ENCODE peak calls at places on chromosome 1, in four cellular contexts. One of them, this sample, is unnamed.

GRCh38 chr1:210754931-210755670 is 378.8 kb downstream of the KCNH1 start:
- DNase-seq in AG10803: peak; percentile 5
- DNase-seq in RWPE1: peak; percentile 5
- DNase-seq in dorsolateral prefrontal cortex: peak; percentile 39
- DNase-seq in this sample: peak; percentile 50

GRCh38 chr1:65165269-65166002 is 17.4 kb downstream of the AK4 start:
- DNase-seq in AG10803: no peak
- DNase-seq in RWPE1: no peak
- DNase-seq in dorsolateral prefrontal cortex: no peak
- DNase-seq in this sample: no peak

GRCh38 chr1:17762313-17762712 is 7.2 kb downstream of the ACTL8 start:
- DNase-seq in AG10803: no peak
- DNase-seq in dorsolateral prefrontal cortex: no peak
- DNase-seq in RWPE1: no peak
- DNase-seq in this sample: no peak

GRCh38 chr1:41578712-41579335 is 94.3 kb upstream of the EDN2 start:
- DNase-seq in AG10803: peak; percentile 20
- DNase-seq in dorsolateral prefrontal cortex: no peak
- DNase-seq in RWPE1: peak; percentile 17
- DNase-seq in this sample: peak; percentile 30

GRCh38 chr1:10789392-10790154 is 6.9 kb downstream of the CASZ1 start:
- DNase-seq in RWPE1: no peak
- DNase-seq in dorsolateral prefrontal cortex: no peak
- DNase-seq in AG10803: no peak
- DNase-seq in this sample: no peak

GRCh38 chr1:69915347-69915746 is 290.0 kb downstream of the LRRC40 start:
- DNase-seq in dorsolateral prefrontal cortex: no peak
- DNase-seq in RWPE1: no peak
- DNase-seq in AG10803: peak; percentile 85
- DNase-seq in this sample: no peak

GRCh38 chr1:33866286-33866685 is 2.4 kb downstream of the HMGB4 start:
- DNase-seq in dorsolateral prefrontal cortex: no peak
- DNase-seq in RWPE1: no peak
- DNase-seq in AG10803: peak; percentile 73
- DNase-seq in this sample: no peak

GRCh38 chr1:91099746-91100621 is 78.1 kb upstream of the ZNF644 start:
- DNase-seq in AG10803: no peak
- DNase-seq in RWPE1: no peak
- DNase-seq in dorsolateral prefrontal cortex: no peak
- DNase-seq in this sample: peak; percentile 5

GRCh38 chr1:116478621-116479020 is 92.2 kb downstream of the CD58 start:
- DNase-seq in dorsolateral prefrontal cortex: no peak
- DNase-seq in RWPE1: no peak
- DNase-seq in AG10803: no peak
- DNase-seq in this sample: no peak

GRCh38 chr1:112501810-112502641 is 6.7 kb upstream of the WNT2B start:
- DNase-seq in RWPE1: peak; percentile 51
- DNase-seq in dorsolateral prefrontal cortex: peak; percentile 68
- DNase-seq in AG10803: peak; percentile 60
- DNase-seq in this sample: peak; percentile 69

GRCh38 chr1:244218220-244218619 is 167.1 kb downstream of the ZBTB18 start:
- DNase-seq in RWPE1: no peak
- DNase-seq in dorsolateral prefrontal cortex: peak; percentile 87
- DNase-seq in AG10803: no peak
- DNase-seq in this sample: no peak

GRCh38 chr1:53051676-53052075 is 10.3 kb upstream of the PODN start:
- DNase-seq in RWPE1: no peak
- DNase-seq in AG10803: no peak
- DNase-seq in dorsolateral prefrontal cortex: no peak
- DNase-seq in this sample: no peak

GRCh38 chr1:204417231-204417997 is 5.8 kb upstream of the PPP1R15B start:
- DNase-seq in AG10803: peak; percentile 98
- DNase-seq in RWPE1: peak; percentile 97
- DNase-seq in dorsolateral prefrontal cortex: no peak
- DNase-seq in this sample: peak; percentile 100

GRCh38 chr1:235156265-235156664 is 4.8 kb downstream of the RBM34 start:
- DNase-seq in RWPE1: no peak
- DNase-seq in dorsolateral prefrontal cortex: no peak
- DNase-seq in AG10803: no peak
- DNase-seq in this sample: no peak

GRCh38 chr1:230105754-230106625 is 39.0 kb downstream of the GALNT2 start:
- DNase-seq in RWPE1: peak; percentile 75
- DNase-seq in AG10803: peak; percentile 77
- DNase-seq in dorsolateral prefrontal cortex: no peak
- DNase-seq in this sample: peak; percentile 99

GRCh38 chr1:241138248-241138647 is 218.8 kb downstream of the RGS7 start:
- DNase-seq in AG10803: no peak
- DNase-seq in dorsolateral prefrontal cortex: no peak
- DNase-seq in RWPE1: no peak
- DNase-seq in this sample: no peak
- TF ChIP-seq CTCF in AG10803: no peak
- TF ChIP-seq CTCF in dorsolateral prefrontal cortex: no peak
- TF ChIP-seq CTCF in RWPE1: no peak
- TF ChIP-seq CTCF in this sample: no peak

GRCh38 chr1:56806804-56807203 is 12.4 kb downstream of the FYB2 start:
- DNase-seq in dorsolateral prefrontal cortex: no peak
- DNase-seq in AG10803: peak; percentile 59
- DNase-seq in RWPE1: no peak
- DNase-seq in this sample: no peak
- TF ChIP-seq CTCF in dorsolateral prefrontal cortex: no peak
- TF ChIP-seq CTCF in AG10803: peak; percentile 22
- TF ChIP-seq CTCF in RWPE1: no peak
- TF ChIP-seq CTCF in this sample: no peak

DNA sequence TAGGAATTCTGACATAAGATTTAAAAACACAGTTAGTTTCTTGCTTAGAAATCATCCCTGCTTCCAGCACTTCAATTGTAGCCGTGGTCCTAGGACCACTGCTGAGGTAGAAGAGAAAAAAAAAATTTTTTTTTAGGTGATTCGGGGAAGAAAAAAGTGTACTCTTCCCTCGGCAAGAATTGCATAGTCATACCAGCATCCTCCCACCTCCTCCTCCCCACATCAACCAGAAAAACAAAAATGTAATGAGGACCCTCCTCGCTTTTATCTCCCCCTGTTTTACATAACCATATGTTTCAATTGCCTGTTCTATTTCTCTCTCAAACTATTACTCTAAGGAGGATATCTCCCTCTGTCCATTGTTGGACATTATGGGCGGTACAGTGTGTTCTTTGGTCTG is 10.5 kb upstream of the MFSD2A start:
- DNase-seq in AG10803: no peak
- DNase-seq in dorsolateral prefrontal cortex: no peak
- DNase-seq in RWPE1: no peak
- DNase-seq in this sample: no peak
- TF ChIP-seq CTCF in AG10803: no peak
- TF ChIP-seq CTCF in dorsolateral prefrontal cortex: no peak
- TF ChIP-seq CTCF in RWPE1: no peak
- TF ChIP-seq CTCF in this sample: no peak

DNA sequence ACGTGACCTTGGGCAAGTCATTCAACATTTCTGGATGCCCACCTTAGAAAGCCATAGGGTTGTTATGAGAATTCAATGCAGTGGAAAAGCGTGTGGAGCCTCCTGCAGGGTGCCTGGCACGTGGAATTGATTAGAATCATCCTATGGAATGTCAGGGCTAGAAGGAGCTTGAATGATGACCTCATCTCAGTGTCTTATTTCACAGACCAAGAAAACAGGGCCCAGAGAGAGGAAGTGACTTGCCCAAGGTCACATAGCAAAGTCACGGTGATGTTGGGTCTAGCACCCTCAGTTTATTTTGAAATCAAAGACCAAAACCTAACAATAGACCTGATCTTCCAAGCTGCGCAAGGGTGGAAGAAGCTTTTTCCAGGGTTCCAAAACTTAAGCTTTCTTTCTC is 6.0 kb downstream of the TRABD2B start:
- DNase-seq in dorsolateral prefrontal cortex: no peak
- DNase-seq in AG10803: peak; percentile 30
- DNase-seq in RWPE1: peak; percentile 57
- DNase-seq in this sample: peak; percentile 53
- TF ChIP-seq CTCF in dorsolateral prefrontal cortex: no peak
- TF ChIP-seq CTCF in AG10803: no peak
- TF ChIP-seq CTCF in RWPE1: no peak
- TF ChIP-seq CTCF in this sample: no peak

DNA sequence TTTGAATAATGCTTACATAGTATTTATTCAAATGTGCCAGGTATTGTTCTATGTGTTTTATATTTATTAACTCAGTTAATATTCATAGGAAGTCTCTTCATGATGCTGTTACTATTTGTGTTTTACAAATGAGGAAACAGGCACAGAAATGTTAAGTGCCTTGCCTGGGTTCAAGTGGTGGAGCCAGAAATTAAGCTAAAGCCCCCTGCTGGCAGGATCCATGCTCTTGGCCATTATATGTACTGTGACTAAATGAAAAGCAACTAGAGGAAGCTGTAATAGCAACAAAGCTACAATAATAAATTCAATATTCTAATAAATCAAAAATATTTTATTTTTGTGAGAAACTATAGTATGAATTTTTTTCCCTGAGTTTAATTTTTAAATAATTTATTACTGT is 30.0 kb downstream of the IARS2 start:
- DNase-seq in RWPE1: no peak
- DNase-seq in AG10803: no peak
- DNase-seq in dorsolateral prefrontal cortex: no peak
- DNase-seq in this sample: peak; percentile 43
- TF ChIP-seq CTCF in RWPE1: peak; percentile 14
- TF ChIP-seq CTCF in AG10803: no peak
- TF ChIP-seq CTCF in dorsolateral prefrontal cortex: peak; percentile 15
- TF ChIP-seq CTCF in this sample: peak; percentile 39

DNA sequence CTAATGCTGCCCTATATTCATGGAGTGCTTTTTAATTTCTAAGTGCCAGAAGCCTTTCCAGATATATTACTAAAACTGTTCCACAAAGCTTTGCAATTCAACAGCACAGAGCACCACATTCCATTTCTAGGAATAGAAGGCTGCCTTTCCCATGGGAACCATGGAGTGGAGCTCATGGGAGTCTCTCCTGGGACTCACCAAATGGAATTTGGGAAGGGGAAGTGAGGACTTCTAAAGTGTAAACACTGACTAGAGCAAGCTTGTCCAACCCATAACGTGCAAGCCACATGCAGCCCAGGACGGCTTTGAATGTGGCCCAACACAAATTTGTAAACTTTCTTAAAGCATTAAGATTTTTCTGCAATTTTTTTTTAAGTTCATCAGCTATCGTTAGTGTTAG is 190.4 kb upstream of the TNR start:
- DNase-seq in RWPE1: no peak
- DNase-seq in dorsolateral prefrontal cortex: no peak
- DNase-seq in AG10803: peak; percentile 73
- DNase-seq in this sample: peak; percentile 8
- TF ChIP-seq CTCF in RWPE1: no peak
- TF ChIP-seq CTCF in dorsolateral prefrontal cortex: no peak
- TF ChIP-seq CTCF in AG10803: peak; percentile 19
- TF ChIP-seq CTCF in this sample: no peak

GRCh38 chr1:222126052-222126451 is 384.2 kb upstream of the DUSP10 start:
- DNase-seq in AG10803: no peak
- DNase-seq in dorsolateral prefrontal cortex: no peak
- DNase-seq in RWPE1: no peak
- DNase-seq in this sample: no peak

GRCh38 chr1:222127096-222127495 is 385.2 kb upstream of the DUSP10 start:
- DNase-seq in dorsolateral prefrontal cortex: no peak
- DNase-seq in AG10803: no peak
- DNase-seq in RWPE1: no peak
- DNase-seq in this sample: no peak

GRCh38 chr1:222129041-222129440 is 387.2 kb upstream of the DUSP10 start:
- DNase-seq in AG10803: no peak
- DNase-seq in RWPE1: no peak
- DNase-seq in dorsolateral prefrontal cortex: no peak
- DNase-seq in this sample: no peak

GRCh38 chr1:222127526-222128152 is 385.8 kb upstream of the DUSP10 start:
- DNase-seq in RWPE1: no peak
- DNase-seq in AG10803: no peak
- DNase-seq in dorsolateral prefrontal cortex: no peak
- DNase-seq in this sample: no peak

GRCh38 chr1:222124602-222125001 is 382.7 kb upstream of the DUSP10 start:
- DNase-seq in RWPE1: no peak
- DNase-seq in AG10803: no peak
- DNase-seq in dorsolateral prefrontal cortex: no peak
- DNase-seq in this sample: peak; percentile 64
- TF ChIP-seq CTCF in RWPE1: no peak
- TF ChIP-seq CTCF in AG10803: peak; percentile 32
- TF ChIP-seq CTCF in dorsolateral prefrontal cortex: no peak
- TF ChIP-seq CTCF in this sample: peak; percentile 58

GRCh38 chr1:190226006-190226405 is 251.7 kb downstream of the BRINP3 start:
- DNase-seq in AG10803: no peak
- DNase-seq in RWPE1: no peak
- DNase-seq in dorsolateral prefrontal cortex: peak; percentile 30
- DNase-seq in this sample: no peak
- TF ChIP-seq CTCF in AG10803: no peak
- TF ChIP-seq CTCF in RWPE1: no peak
- TF ChIP-seq CTCF in dorsolateral prefrontal cortex: no peak
- TF ChIP-seq CTCF in this sample: no peak

This sample was measured in MCF 10A.